ENCODE peak calls at places on chromosome 19, in six cellular contexts. One of them, this sample, is unnamed.

GRCh38 chr19:46783670-46784069 is 4.7 kb downstream of the SLC1A5 start:
- DNase-seq in Peyer's patch: no peak
- DNase-seq in iPS-NIHi11: no peak
- DNase-seq in epithelial cell of esophagus: no peak
- DNase-seq in CD4-positive, CD25-positive, alpha-beta regulatory T cell: no peak
- DNase-seq in NCI-H526 treated with DMSO at 0.1 percent for 48 hours: no peak
- DNase-seq in this sample: no peak

GRCh38 chr19:49809987-49810389 is 3.1 kb downstream of the FUZ start:
- DNase-seq in Peyer's patch: no peak
- DNase-seq in iPS-NIHi11: no peak
- DNase-seq in NCI-H526 treated with DMSO at 0.1 percent for 48 hours: no peak
- DNase-seq in epithelial cell of esophagus: no peak
- DNase-seq in CD4-positive, CD25-positive, alpha-beta regulatory T cell: no peak
- DNase-seq in this sample: no peak

GRCh38 chr19:47402504-47402903 is 16.8 kb downstream of the MEIS3 start:
- DNase-seq in CD4-positive, CD25-positive, alpha-beta regulatory T cell: no peak
- DNase-seq in epithelial cell of esophagus: no peak
- DNase-seq in NCI-H526 treated with DMSO at 0.1 percent for 48 hours: no peak
- DNase-seq in iPS-NIHi11: no peak
- DNase-seq in Peyer's patch: no peak
- DNase-seq in this sample: no peak

GRCh38 chr19:1163934-1164683 is 10.0 kb downstream of the SBNO2 start:
- DNase-seq in iPS-NIHi11: peak; percentile 8
- DNase-seq in Peyer's patch: no peak
- DNase-seq in epithelial cell of esophagus: no peak
- DNase-seq in NCI-H526 treated with DMSO at 0.1 percent for 48 hours: no peak
- DNase-seq in CD4-positive, CD25-positive, alpha-beta regulatory T cell: no peak
- DNase-seq in this sample: no peak

GRCh38 chr19:13260883-13261653 is 110.9 kb downstream of the IER2 start:
- DNase-seq in epithelial cell of esophagus: peak; percentile 95
- DNase-seq in NCI-H526 treated with DMSO at 0.1 percent for 48 hours: no peak
- DNase-seq in CD4-positive, CD25-positive, alpha-beta regulatory T cell: no peak
- DNase-seq in iPS-NIHi11: no peak
- DNase-seq in Peyer's patch: peak; percentile 72
- DNase-seq in this sample: no peak

GRCh38 chr19:10230155-10230903 is 802 bp downstream of the S1PR2 start:
- DNase-seq in epithelial cell of esophagus: no peak
- DNase-seq in CD4-positive, CD25-positive, alpha-beta regulatory T cell: peak; percentile 73
- DNase-seq in NCI-H526 treated with DMSO at 0.1 percent for 48 hours: no peak
- DNase-seq in iPS-NIHi11: no peak
- DNase-seq in Peyer's patch: peak; percentile 70
- DNase-seq in this sample: peak; percentile 92

GRCh38 chr19:14473915-14474578 is 1.1 kb downstream of the PTGER1 start:
- DNase-seq in epithelial cell of esophagus: peak; percentile 23
- DNase-seq in Peyer's patch: no peak
- DNase-seq in NCI-H526 treated with DMSO at 0.1 percent for 48 hours: no peak
- DNase-seq in CD4-positive, CD25-positive, alpha-beta regulatory T cell: no peak
- DNase-seq in iPS-NIHi11: no peak
- DNase-seq in this sample: no peak

GRCh38 chr19:53086949-53087348 is 16.3 kb downstream of the ZNF160 start:
- DNase-seq in Peyer's patch: no peak
- DNase-seq in NCI-H526 treated with DMSO at 0.1 percent for 48 hours: no peak
- DNase-seq in iPS-NIHi11: no peak
- DNase-seq in CD4-positive, CD25-positive, alpha-beta regulatory T cell: no peak
- DNase-seq in epithelial cell of esophagus: peak; percentile 31
- DNase-seq in this sample: no peak

GRCh38 chr19:37127999-37128820 is 44.3 kb downstream of the ZNF585A start:
- DNase-seq in CD4-positive, CD25-positive, alpha-beta regulatory T cell: no peak
- DNase-seq in epithelial cell of esophagus: no peak
- DNase-seq in Peyer's patch: no peak
- DNase-seq in NCI-H526 treated with DMSO at 0.1 percent for 48 hours: no peak
- DNase-seq in iPS-NIHi11: no peak
- DNase-seq in this sample: no peak

GRCh38 chr19:42242071-42242511 is 311 bp downstream of the GSK3A start:
- DNase-seq in iPS-NIHi11: no peak
- DNase-seq in Peyer's patch: no peak
- DNase-seq in epithelial cell of esophagus: no peak
- DNase-seq in NCI-H526 treated with DMSO at 0.1 percent for 48 hours: no peak
- DNase-seq in CD4-positive, CD25-positive, alpha-beta regulatory T cell: no peak
- DNase-seq in this sample: peak; percentile 22

GRCh38 chr19:49856574-49857021 is 5.6 kb downstream of the PTOV1 start:
- DNase-seq in NCI-H526 treated with DMSO at 0.1 percent for 48 hours: no peak
- DNase-seq in iPS-NIHi11: no peak
- DNase-seq in epithelial cell of esophagus: no peak
- DNase-seq in CD4-positive, CD25-positive, alpha-beta regulatory T cell: no peak
- DNase-seq in Peyer's patch: no peak
- DNase-seq in this sample: no peak

GRCh38 chr19:17075860-17076538 is 422 bp downstream of the MYO9B start:
- DNase-seq in CD4-positive, CD25-positive, alpha-beta regulatory T cell: peak; percentile 57
- DNase-seq in NCI-H526 treated with DMSO at 0.1 percent for 48 hours: no peak
- DNase-seq in epithelial cell of esophagus: peak; percentile 27
- DNase-seq in Peyer's patch: peak; percentile 80
- DNase-seq in iPS-NIHi11: peak; percentile 39
- DNase-seq in this sample: peak; percentile 35

GRCh38 chr19:15398501-15399233 is 19.1 kb upstream of the AKAP8 start:
- DNase-seq in iPS-NIHi11: no peak
- DNase-seq in Peyer's patch: peak; percentile 43
- DNase-seq in NCI-H526 treated with DMSO at 0.1 percent for 48 hours: no peak
- DNase-seq in CD4-positive, CD25-positive, alpha-beta regulatory T cell: no peak
- DNase-seq in epithelial cell of esophagus: no peak
- DNase-seq in this sample: peak; percentile 80

GRCh38 chr19:13004273-13004672 is 9.0 kb downstream of the NFIX start:
- DNase-seq in iPS-NIHi11: no peak
- DNase-seq in NCI-H526 treated with DMSO at 0.1 percent for 48 hours: no peak
- DNase-seq in epithelial cell of esophagus: no peak
- DNase-seq in CD4-positive, CD25-positive, alpha-beta regulatory T cell: no peak
- DNase-seq in Peyer's patch: no peak
- DNase-seq in this sample: no peak

GRCh38 chr19:56538761-56539263 is at the start of gene ZFP28:
- DNase-seq in NCI-H526 treated with DMSO at 0.1 percent for 48 hours: no peak
- DNase-seq in CD4-positive, CD25-positive, alpha-beta regulatory T cell: peak; percentile 66
- DNase-seq in epithelial cell of esophagus: no peak
- DNase-seq in Peyer's patch: peak; percentile 89
- DNase-seq in iPS-NIHi11: peak; percentile 83
- DNase-seq in this sample: peak; percentile 58

GRCh38 chr19:17263712-17264640 is 569 bp downstream of the USHBP1 start:
- DNase-seq in epithelial cell of esophagus: no peak
- DNase-seq in Peyer's patch: no peak
- DNase-seq in iPS-NIHi11: no peak
- DNase-seq in CD4-positive, CD25-positive, alpha-beta regulatory T cell: no peak
- DNase-seq in NCI-H526 treated with DMSO at 0.1 percent for 48 hours: no peak
- DNase-seq in this sample: no peak

GRCh38 chr19:46731007-46731501 is 14.1 kb upstream of the PRKD2 start:
- DNase-seq in NCI-H526 treated with DMSO at 0.1 percent for 48 hours: no peak
- DNase-seq in Peyer's patch: no peak
- DNase-seq in epithelial cell of esophagus: peak; percentile 87
- DNase-seq in iPS-NIHi11: no peak
- DNase-seq in CD4-positive, CD25-positive, alpha-beta regulatory T cell: no peak
- DNase-seq in this sample: no peak

GRCh38 chr19:47740866-47741519 is 4.4 kb upstream of the NOP53 start:
- DNase-seq in Peyer's patch: no peak
- DNase-seq in CD4-positive, CD25-positive, alpha-beta regulatory T cell: no peak
- DNase-seq in epithelial cell of esophagus: no peak
- DNase-seq in NCI-H526 treated with DMSO at 0.1 percent for 48 hours: no peak
- DNase-seq in iPS-NIHi11: no peak
- DNase-seq in this sample: no peak

GRCh38 chr19:49809155-49809986 is 3.7 kb downstream of the FUZ start:
- DNase-seq in epithelial cell of esophagus: no peak
- DNase-seq in CD4-positive, CD25-positive, alpha-beta regulatory T cell: peak; percentile 53
- DNase-seq in Peyer's patch: peak; percentile 82
- DNase-seq in iPS-NIHi11: no peak
- DNase-seq in NCI-H526 treated with DMSO at 0.1 percent for 48 hours: peak; percentile 12
- DNase-seq in this sample: peak; percentile 94

GRCh38 chr19:2811221-2811722 is 8.4 kb upstream of the ZNF554 start:
- DNase-seq in Peyer's patch: peak; percentile 85
- DNase-seq in NCI-H526 treated with DMSO at 0.1 percent for 48 hours: no peak
- DNase-seq in iPS-NIHi11: no peak
- DNase-seq in CD4-positive, CD25-positive, alpha-beta regulatory T cell: no peak
- DNase-seq in epithelial cell of esophagus: no peak
- DNase-seq in this sample: no peak

GRCh38 chr19:35790981-35791813 is 15.8 kb downstream of the ARHGAP33 start:
- DNase-seq in Peyer's patch: no peak
- DNase-seq in iPS-NIHi11: no peak
- DNase-seq in epithelial cell of esophagus: no peak
- DNase-seq in NCI-H526 treated with DMSO at 0.1 percent for 48 hours: peak; percentile 20
- DNase-seq in CD4-positive, CD25-positive, alpha-beta regulatory T cell: no peak
- DNase-seq in this sample: no peak

GRCh38 chr19:6464070-6464873 is at the start of gene CRB3:
- DNase-seq in CD4-positive, CD25-positive, alpha-beta regulatory T cell: peak; percentile 44
- DNase-seq in epithelial cell of esophagus: peak; percentile 86
- DNase-seq in iPS-NIHi11: peak; percentile 90
- DNase-seq in NCI-H526 treated with DMSO at 0.1 percent for 48 hours: peak; percentile 40
- DNase-seq in Peyer's patch: peak; percentile 95
- DNase-seq in this sample: peak; percentile 93

GRCh38 chr19:1265611-1266115 is 3.5 kb upstream of the CIRBP start:
- DNase-seq in iPS-NIHi11: no peak
- DNase-seq in Peyer's patch: peak; percentile 80
- DNase-seq in CD4-positive, CD25-positive, alpha-beta regulatory T cell: no peak
- DNase-seq in NCI-H526 treated with DMSO at 0.1 percent for 48 hours: no peak
- DNase-seq in epithelial cell of esophagus: peak; percentile 57
- DNase-seq in this sample: no peak

GRCh38 chr19:28130066-28130511 is 1082.9 kb downstream of the UQCRFS1 start:
- DNase-seq in epithelial cell of esophagus: no peak
- DNase-seq in CD4-positive, CD25-positive, alpha-beta regulatory T cell: no peak
- DNase-seq in Peyer's patch: no peak
- DNase-seq in iPS-NIHi11: no peak
- DNase-seq in NCI-H526 treated with DMSO at 0.1 percent for 48 hours: no peak
- DNase-seq in this sample: no peak

GRCh38 chr19:35038623-35039512 is 2.7 kb upstream of the HPN start:
- DNase-seq in Peyer's patch: no peak
- DNase-seq in CD4-positive, CD25-positive, alpha-beta regulatory T cell: no peak
- DNase-seq in NCI-H526 treated with DMSO at 0.1 percent for 48 hours: no peak
- DNase-seq in iPS-NIHi11: no peak
- DNase-seq in epithelial cell of esophagus: no peak
- DNase-seq in this sample: no peak

GRCh38 chr19:29965529-29965928 is 23.5 kb downstream of the URI1 start:
- DNase-seq in iPS-NIHi11: no peak
- DNase-seq in NCI-H526 treated with DMSO at 0.1 percent for 48 hours: no peak
- DNase-seq in epithelial cell of esophagus: peak; percentile 50
- DNase-seq in Peyer's patch: no peak
- DNase-seq in CD4-positive, CD25-positive, alpha-beta regulatory T cell: no peak
- DNase-seq in this sample: no peak

GRCh38 chr19:13284929-13285928 is 135.0 kb downstream of the IER2 start:
- DNase-seq in CD4-positive, CD25-positive, alpha-beta regulatory T cell: no peak
- DNase-seq in iPS-NIHi11: no peak
- DNase-seq in NCI-H526 treated with DMSO at 0.1 percent for 48 hours: no peak
- DNase-seq in Peyer's patch: no peak
- DNase-seq in epithelial cell of esophagus: no peak
- DNase-seq in this sample: no peak

GRCh38 chr19:33705860-33706259 is 84.1 kb downstream of the CHST8 start:
- DNase-seq in CD4-positive, CD25-positive, alpha-beta regulatory T cell: no peak
- DNase-seq in NCI-H526 treated with DMSO at 0.1 percent for 48 hours: no peak
- DNase-seq in iPS-NIHi11: no peak
- DNase-seq in Peyer's patch: no peak
- DNase-seq in epithelial cell of esophagus: no peak
- DNase-seq in this sample: no peak

GRCh38 chr19:55220525-55220924 is 8.0 kb downstream of the TMEM86B start:
- DNase-seq in iPS-NIHi11: peak; percentile 72
- DNase-seq in NCI-H526 treated with DMSO at 0.1 percent for 48 hours: no peak
- DNase-seq in CD4-positive, CD25-positive, alpha-beta regulatory T cell: no peak
- DNase-seq in Peyer's patch: no peak
- DNase-seq in epithelial cell of esophagus: no peak
- DNase-seq in this sample: no peak

GRCh38 chr19:9150650-9151049 is 10.5 kb downstream of the ZNF317 start:
- DNase-seq in Peyer's patch: no peak
- DNase-seq in iPS-NIHi11: no peak
- DNase-seq in epithelial cell of esophagus: no peak
- DNase-seq in CD4-positive, CD25-positive, alpha-beta regulatory T cell: no peak
- DNase-seq in NCI-H526 treated with DMSO at 0.1 percent for 48 hours: no peak
- DNase-seq in this sample: no peak

GRCh38 chr19:52638601-52639000 is 446 bp upstream of the ZNF83 start:
- DNase-seq in Peyer's patch: peak; percentile 54
- DNase-seq in iPS-NIHi11: peak; percentile 20
- DNase-seq in epithelial cell of esophagus: no peak
- DNase-seq in NCI-H526 treated with DMSO at 0.1 percent for 48 hours: no peak
- DNase-seq in CD4-positive, CD25-positive, alpha-beta regulatory T cell: no peak
- DNase-seq in this sample: no peak

GRCh38 chr19:9323557-9323918 is 441 bp upstream of the ZNF559 start:
- DNase-seq in Peyer's patch: peak; percentile 77
- DNase-seq in iPS-NIHi11: peak; percentile 23
- DNase-seq in CD4-positive, CD25-positive, alpha-beta regulatory T cell: peak; percentile 34
- DNase-seq in NCI-H526 treated with DMSO at 0.1 percent for 48 hours: peak; percentile 59
- DNase-seq in epithelial cell of esophagus: peak; percentile 71
- DNase-seq in this sample: peak; percentile 44

GRCh38 chr19:39163621-39164020 is 33.1 kb upstream of the NCCRP1 start:
- DNase-seq in NCI-H526 treated with DMSO at 0.1 percent for 48 hours: no peak
- DNase-seq in Peyer's patch: no peak
- DNase-seq in CD4-positive, CD25-positive, alpha-beta regulatory T cell: no peak
- DNase-seq in iPS-NIHi11: no peak
- DNase-seq in epithelial cell of esophagus: no peak
- DNase-seq in this sample: no peak

GRCh38 chr19:2659856-2660432 is 42.5 kb downstream of the GNG7 start:
- DNase-seq in iPS-NIHi11: no peak
- DNase-seq in NCI-H526 treated with DMSO at 0.1 percent for 48 hours: no peak
- DNase-seq in CD4-positive, CD25-positive, alpha-beta regulatory T cell: no peak
- DNase-seq in epithelial cell of esophagus: no peak
- DNase-seq in Peyer's patch: no peak
- DNase-seq in this sample: no peak